ENCODE peak calls at places on chromosome 1, in ten cellular contexts. L is kidney, U is lower lobe of right lung, Y is lung, G is fibroblast of lung, E is AG09309, I is fibroblast of mammary gland, F is SK-N-SH, V is gastrocnemius medialis, Q is AG10803. H is an unnamed sample.
A peak's percentile ranks its signal among the peaks of the same experiment; 100 is the strongest.

GRCh38 chr1:66752000-66752592 is at the start of gene DYNLT5:
- DNase-seq in F (no peak), L (peak; percentile 84), G (peak; percentile 50), Q (peak; percentile 64), E (peak; percentile 32), U (peak; percentile 79), V (peak; percentile 23), Y (peak; percentile 54), I (peak; percentile 67), H (peak; percentile 31)

GRCh38 chr1:168512864-168513595 is 30.8 kb downstream of the XCL2 start:
- DNase-seq in L (no peak), Y (no peak), G (no peak), Q (no peak), V (no peak), F (no peak), I (no peak), E (no peak), U (no peak), H (no peak)

GRCh38 chr1:58065520-58065919 is 481.0 kb downstream of the OMA1 start:
- DNase-seq in I (no peak), Q (no peak), E (no peak), U (no peak), V (no peak), G (no peak), F (peak; percentile 37), L (peak; percentile 61), Y (no peak), H (no peak)

GRCh38 chr1:15757575-15758401 is 807 bp upstream of the FBLIM1 start:
- DNase-seq in E (no peak), U (no peak), G (peak; percentile 52), Q (peak; percentile 26), L (peak; percentile 93), F (peak; percentile 90), V (no peak), Y (no peak), I (no peak), H (no peak)

GRCh38 chr1:81846630-81847029 is 45.9 kb downstream of the ADGRL2 start:
- DNase-seq in V (no peak), F (no peak), G (no peak), E (no peak), Y (no peak), L (no peak), U (no peak), Q (no peak), I (no peak), H (no peak)

GRCh38 chr1:217660353-217661062 is 29.4 kb downstream of the SPATA17 start:
- DNase-seq in L (no peak), U (no peak), F (peak; percentile 18), G (peak; percentile 92), E (peak; percentile 55), I (peak; percentile 95), Q (peak; percentile 58), Y (no peak), V (no peak), H (peak; percentile 69)

GRCh38 chr1:168734271-168734670 is 5.3 kb upstream of the DPT start:
- DNase-seq in E (no peak), Y (no peak), L (no peak), F (no peak), U (no peak), G (no peak), I (peak; percentile 11), V (peak; percentile 42), Q (no peak), H (no peak)

GRCh38 chr1:190479028-190479427 is 1.4 kb upstream of the BRINP3 start:
- DNase-seq in G (peak; percentile 45), I (no peak), Y (no peak), V (no peak), F (no peak), Q (no peak), E (no peak), L (no peak), U (no peak), H (peak; percentile 17)

GRCh38 chr1:62250126-62250726 is 55.6 kb downstream of the L1TD1 start:
- DNase-seq in L (no peak), I (no peak), V (no peak), Q (no peak), U (no peak), E (no peak), Y (no peak), G (no peak), F (peak; percentile 62), H (no peak)

GRCh38 chr1:241485554-241485992 is 34.0 kb downstream of the FH start:
- DNase-seq in Q (peak; percentile 4), I (peak; percentile 42), U (no peak), G (peak; percentile 38), F (peak; percentile 17), E (no peak), L (no peak), V (no peak), Y (no peak), H (peak; percentile 24)

DNA sequence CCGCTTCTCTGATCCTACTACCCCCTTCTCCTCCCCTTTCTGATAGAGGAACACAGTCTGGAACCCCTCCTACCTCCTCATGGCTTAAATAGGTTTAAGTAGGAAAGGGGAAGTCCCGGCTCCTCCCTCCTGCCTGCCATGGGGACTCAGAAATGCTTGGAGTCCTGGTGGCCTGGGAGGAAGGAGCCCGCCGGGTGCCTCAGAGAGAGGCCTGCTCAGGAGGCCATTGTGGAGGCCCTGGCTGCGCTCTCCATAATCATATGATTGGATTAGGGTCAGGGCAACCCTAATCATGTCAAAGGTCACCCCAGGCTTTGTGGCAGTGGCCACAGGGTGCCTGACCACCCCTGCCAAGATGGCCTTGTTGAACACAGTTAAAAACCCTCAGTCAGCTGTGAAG is 29.0 kb downstream of the WNT3A start:
- DNase-seq in F (no peak), L (peak; percentile 34), G (no peak), Y (no peak), I (no peak), U (no peak), E (no peak), Q (no peak), V (no peak), H (no peak)
- H3K4me3 ChIP-seq in F (no peak overlapping the region), L (no peak overlapping the region), G (no peak overlapping the region), Y (no peak overlapping the region), I (no peak overlapping the region), U (no peak overlapping the region), E (no peak overlapping the region), Q (no peak overlapping the region), V (no peak overlapping the region), H (no peak overlapping the region)

GRCh38 chr1:65431111-65431705 is 10.7 kb downstream of the LEPR start:
- DNase-seq in Y (no peak), F (peak; percentile 47), L (no peak), I (peak; percentile 65), E (no peak), V (no peak), G (peak; percentile 74), Q (peak; percentile 65), U (no peak), H (peak; percentile 76)
- TF ChIP-seq CTCF in Y (no peak), F (peak; percentile 78), L (peak; percentile 33), I (peak; percentile 59), E (peak; percentile 51), V (peak; percentile 55), G (peak; percentile 49), Q (peak; percentile 73), U (peak; percentile 66), H (peak; percentile 63)

GRCh38 chr1:228142616-228143203 is 2.6 kb downstream of the GUK1 start:
- DNase-seq in L (no peak), G (no peak), E (no peak), U (no peak), Y (no peak), F (no peak), Q (no peak), I (no peak), V (no peak), H (no peak)
- H3K4me3 ChIP-seq in L (no peak overlapping the region), G (no peak overlapping the region), E (no peak overlapping the region), U (peak overlapping the region; percentile 77), Y (no peak overlapping the region), F (no peak overlapping the region), Q (peak overlapping the region; percentile 92), I (no peak overlapping the region), V (no peak overlapping the region), H (peak overlapping the region; percentile 91)

GRCh38 chr1:244171241-244171985 is 120.3 kb downstream of the ZBTB18 start:
- DNase-seq in I (no peak), E (no peak), L (no peak), F (no peak), Q (peak; percentile 44), Y (no peak), U (no peak), V (peak; percentile 35), G (no peak), H (peak; percentile 28)
- TF ChIP-seq CTCF in I (no peak), E (no peak), L (no peak), F (no peak), Q (no peak), Y (no peak), U (no peak), V (no peak), G (no peak), H (no peak)

GRCh38 chr1:46295306-46295705 is 8.1 kb downstream of the LRRC41 start:
- DNase-seq in F (no peak), I (no peak), V (no peak), L (no peak), U (no peak), E (no peak), Q (no peak), Y (no peak), G (no peak), H (no peak)

GRCh38 chr1:46301406-46302090 is 1.9 kb downstream of the LRRC41 start:
- DNase-seq in Y (no peak), V (peak; percentile 32), F (peak; percentile 66), U (peak; percentile 67), E (no peak), Q (peak; percentile 68), I (peak; percentile 47), G (peak; percentile 74), L (peak; percentile 88), H (peak; percentile 56)

GRCh38 chr1:46300673-46301405 is 2.6 kb downstream of the LRRC41 start:
- DNase-seq in V (no peak), I (peak; percentile 48), G (peak; percentile 53), U (no peak), Q (peak; percentile 41), F (no peak), Y (no peak), L (no peak), E (no peak), H (peak; percentile 63)

GRCh38 chr1:46302091-46303037 is 1.1 kb downstream of the LRRC41 start:
- DNase-seq in F (peak; percentile 80), V (peak; percentile 40), U (peak; percentile 75), L (peak; percentile 81), G (peak; percentile 68), I (no peak), E (no peak), Q (peak; percentile 68), Y (peak; percentile 43), H (peak; percentile 49)

GRCh38 chr1:46298387-46298786 is 5.0 kb downstream of the LRRC41 start:
- DNase-seq in U (no peak), I (no peak), F (no peak), G (no peak), V (no peak), L (no peak), Y (no peak), E (no peak), Q (no peak), H (no peak)
- H3K4me3 ChIP-seq in U (no peak overlapping the region), I (no peak overlapping the region), F (no peak overlapping the region), G (no peak overlapping the region), V (no peak overlapping the region), L (no peak overlapping the region), Y (no peak overlapping the region), E (no peak overlapping the region), Q (no peak overlapping the region), H (no peak overlapping the region)

DNA sequence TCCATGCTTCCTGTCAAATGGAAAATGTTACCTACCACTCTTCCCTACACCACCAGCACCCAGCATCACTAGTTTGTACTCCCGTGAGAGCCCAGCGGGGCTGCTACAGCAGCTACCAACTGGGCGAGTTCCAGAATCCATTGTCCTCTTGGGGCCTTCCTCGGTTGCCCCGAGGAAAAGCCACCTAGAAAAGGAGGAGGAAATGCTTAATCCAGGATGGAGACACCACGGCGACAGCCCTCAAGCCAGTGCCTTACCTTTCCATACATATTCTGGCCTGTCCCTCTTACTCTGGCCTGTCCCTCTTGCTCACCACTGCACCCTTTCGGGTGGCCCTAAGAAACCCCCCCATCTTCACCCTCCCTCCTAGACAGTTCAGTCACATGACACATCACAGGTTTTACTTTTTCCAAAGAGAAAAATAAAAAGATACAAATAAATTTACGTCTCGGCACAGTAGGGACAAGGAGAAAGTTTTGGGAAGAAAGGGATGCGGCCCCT is 478 bp downstream of the RIT1 start:
- DNase-seq in V (no peak), G (peak; percentile 58), F (peak; percentile 53), U (no peak), E (no peak), Q (no peak), L (no peak), Y (no peak), I (peak; percentile 37), H (peak; percentile 46)
- TF ChIP-seq CTCF in V (no peak), G (no peak), F (no peak), U (no peak), E (no peak), Q (peak; percentile 35), L (no peak), Y (no peak), I (no peak), H (peak; percentile 19)